ENCODE peak calls at places on chromosome 13, in four cellular contexts. One of them, this sample, is unnamed.

GRCh38 chr13:87999141-87999765 is 328.1 kb downstream of the SLITRK5 start:
- DNase-seq in lower lobe of right lung: no peak
- DNase-seq in stomach: no peak
- DNase-seq in pancreas: no peak
- DNase-seq in this sample: no peak

GRCh38 chr13:46679369-46680180 is 117.4 kb downstream of the ESD start:
- DNase-seq in stomach: no peak
- DNase-seq in lower lobe of right lung: no peak
- DNase-seq in pancreas: no peak
- DNase-seq in this sample: no peak

GRCh38 chr13:34672631-34673030 is 269.4 kb upstream of the NBEA start:
- DNase-seq in lower lobe of right lung: no peak
- DNase-seq in stomach: no peak
- DNase-seq in pancreas: no peak
- DNase-seq in this sample: no peak

GRCh38 chr13:106597190-106597589 is 29.3 kb upstream of the ARGLU1 start:
- DNase-seq in stomach: no peak
- DNase-seq in pancreas: no peak
- DNase-seq in lower lobe of right lung: no peak
- DNase-seq in this sample: no peak

GRCh38 chr13:31611214-31611613 is 128.1 kb upstream of the RXFP2 start:
- DNase-seq in lower lobe of right lung: no peak
- DNase-seq in pancreas: no peak
- DNase-seq in stomach: no peak
- DNase-seq in this sample: no peak

GRCh38 chr13:32107474-32107873 is 75.9 kb downstream of the FRY start:
- DNase-seq in pancreas: no peak
- DNase-seq in stomach: peak; percentile 34
- DNase-seq in lower lobe of right lung: no peak
- DNase-seq in this sample: no peak

GRCh38 chr13:79710376-79710775 is 229.4 kb downstream of the NDFIP2 start:
- DNase-seq in lower lobe of right lung: no peak
- DNase-seq in stomach: no peak
- DNase-seq in pancreas: no peak
- DNase-seq in this sample: no peak

GRCh38 chr13:57673197-57673596 is 41.7 kb downstream of the PCDH17 start:
- DNase-seq in pancreas: no peak
- DNase-seq in stomach: no peak
- DNase-seq in lower lobe of right lung: no peak
- DNase-seq in this sample: no peak

GRCh38 chr13:67736646-67737420 is 506.7 kb upstream of the PCDH9 start:
- DNase-seq in pancreas: no peak
- DNase-seq in lower lobe of right lung: no peak
- DNase-seq in stomach: no peak
- DNase-seq in this sample: no peak

GRCh38 chr13:36352350-36352749 is 6.2 kb upstream of the SPART start:
- DNase-seq in pancreas: no peak
- DNase-seq in lower lobe of right lung: no peak
- DNase-seq in stomach: no peak
- DNase-seq in this sample: no peak

GRCh38 chr13:74066937-74067336 is 67.3 kb downstream of the KLF12 start:
- DNase-seq in stomach: no peak
- DNase-seq in pancreas: no peak
- DNase-seq in lower lobe of right lung: no peak
- DNase-seq in this sample: no peak

GRCh38 chr13:34217343-34218094 is 399.6 kb downstream of the RFC3 start:
- DNase-seq in pancreas: no peak
- DNase-seq in stomach: no peak
- DNase-seq in lower lobe of right lung: no peak
- DNase-seq in this sample: no peak

GRCh38 chr13:89514534-89515312 is 1832.8 kb upstream of the MIR17HG start:
- DNase-seq in stomach: no peak
- DNase-seq in lower lobe of right lung: no peak
- DNase-seq in pancreas: no peak
- DNase-seq in this sample: no peak

GRCh38 chr13:111046590-111047141 is 68.4 kb upstream of the ARHGEF7 start:
- DNase-seq in pancreas: no peak
- DNase-seq in lower lobe of right lung: no peak
- DNase-seq in stomach: no peak
- DNase-seq in this sample: peak; percentile 60

GRCh38 chr13:102580552-102581169 is 16.1 kb upstream of the TPP2 start:
- DNase-seq in pancreas: no peak
- DNase-seq in stomach: no peak
- DNase-seq in lower lobe of right lung: no peak
- DNase-seq in this sample: no peak

GRCh38 chr13:99659234-99659633 is 158.0 kb downstream of the TM9SF2 start:
- DNase-seq in lower lobe of right lung: no peak
- DNase-seq in stomach: no peak
- DNase-seq in pancreas: no peak
- DNase-seq in this sample: no peak

GRCh38 chr13:43730642-43731041 is 56.1 kb downstream of the ENOX1 start:
- DNase-seq in stomach: no peak
- DNase-seq in pancreas: no peak
- DNase-seq in lower lobe of right lung: no peak
- DNase-seq in this sample: no peak

GRCh38 chr13:45473627-45474026 is 8.9 kb downstream of the COG3 start:
- DNase-seq in pancreas: no peak
- DNase-seq in stomach: no peak
- DNase-seq in lower lobe of right lung: no peak
- DNase-seq in this sample: no peak

GRCh38 chr13:110455941-110456340 is 105.6 kb downstream of the RAB20 start:
- DNase-seq in stomach: peak; percentile 84
- DNase-seq in pancreas: peak; percentile 73
- DNase-seq in lower lobe of right lung: peak; percentile 86
- DNase-seq in this sample: peak; percentile 86

GRCh38 chr13:73169971-73170370 is 111.2 kb downstream of the KLF5 start:
- DNase-seq in stomach: no peak
- DNase-seq in pancreas: no peak
- DNase-seq in lower lobe of right lung: no peak
- DNase-seq in this sample: no peak

GRCh38 chr13:110308377-110309158 is 1.5 kb downstream of the COL4A2 start:
- DNase-seq in pancreas: peak; percentile 19
- DNase-seq in lower lobe of right lung: no peak
- DNase-seq in stomach: no peak
- DNase-seq in this sample: no peak

GRCh38 chr13:23570931-23571330 is 719 bp downstream of the TNFRSF19 start:
- DNase-seq in pancreas: no peak
- DNase-seq in stomach: no peak
- DNase-seq in lower lobe of right lung: no peak
- DNase-seq in this sample: no peak

GRCh38 chr13:111202745-111203144 is 87.6 kb downstream of the ARHGEF7 start:
- DNase-seq in stomach: no peak
- DNase-seq in pancreas: no peak
- DNase-seq in lower lobe of right lung: no peak
- DNase-seq in this sample: no peak

GRCh38 chr13:60662595-60662994 is 265.6 kb downstream of the TDRD3 start:
- DNase-seq in lower lobe of right lung: no peak
- DNase-seq in pancreas: no peak
- DNase-seq in stomach: no peak
- DNase-seq in this sample: no peak

GRCh38 chr13:74070065-74070464 is 64.1 kb downstream of the KLF12 start:
- DNase-seq in pancreas: no peak
- DNase-seq in stomach: no peak
- DNase-seq in lower lobe of right lung: no peak
- DNase-seq in this sample: no peak

GRCh38 chr13:78603240-78603947 is at the start of gene POU4F1:
- DNase-seq in pancreas: no peak
- DNase-seq in lower lobe of right lung: peak; percentile 55
- DNase-seq in stomach: no peak
- DNase-seq in this sample: peak; percentile 81

GRCh38 chr13:32639502-32640105 is 53.4 kb downstream of the PDS5B start:
- DNase-seq in stomach: peak; percentile 54
- DNase-seq in pancreas: peak; percentile 21
- DNase-seq in lower lobe of right lung: no peak
- DNase-seq in this sample: no peak

GRCh38 chr13:33111414-33112110 is 95.3 kb downstream of the KL start:
- DNase-seq in stomach: no peak
- DNase-seq in pancreas: no peak
- DNase-seq in lower lobe of right lung: no peak
- DNase-seq in this sample: no peak

GRCh38 chr13:26253787-26254582 is at the start of gene CDK8:
- DNase-seq in pancreas: peak; percentile 85
- DNase-seq in lower lobe of right lung: peak; percentile 95
- DNase-seq in stomach: peak; percentile 88
- DNase-seq in this sample: peak; percentile 95

GRCh38 chr13:99002191-99002710 is 24.4 kb upstream of the DOCK9 start:
- DNase-seq in stomach: no peak
- DNase-seq in lower lobe of right lung: no peak
- DNase-seq in pancreas: no peak
- DNase-seq in this sample: no peak

GRCh38 chr13:108121406-108121805 is 93.9 kb downstream of the LIG4 start:
- DNase-seq in stomach: no peak
- DNase-seq in lower lobe of right lung: no peak
- DNase-seq in pancreas: no peak
- DNase-seq in this sample: no peak

GRCh38 chr13:45142440-45143345 is 22.4 kb downstream of the GTF2F2 start:
- DNase-seq in stomach: no peak
- DNase-seq in lower lobe of right lung: no peak
- DNase-seq in pancreas: no peak
- DNase-seq in this sample: no peak

GRCh38 chr13:33251131-33251629 is 34.4 kb downstream of the STARD13 start:
- DNase-seq in lower lobe of right lung: no peak
- DNase-seq in stomach: no peak
- DNase-seq in pancreas: no peak
- DNase-seq in this sample: no peak

GRCh38 chr13:98475521-98475920 is 101.4 kb downstream of the STK24 start:
- DNase-seq in stomach: no peak
- DNase-seq in lower lobe of right lung: peak; percentile 75
- DNase-seq in pancreas: no peak
- DNase-seq in this sample: peak; percentile 86

GRCh38 chr13:78680064-78680463 is 21.1 kb upstream of the OBI1 start:
- DNase-seq in pancreas: no peak
- DNase-seq in stomach: no peak
- DNase-seq in lower lobe of right lung: no peak
- DNase-seq in this sample: no peak

GRCh38 chr13:44049546-44049945 is 169.8 kb downstream of the LACC1 start:
- DNase-seq in pancreas: no peak
- DNase-seq in lower lobe of right lung: no peak
- DNase-seq in stomach: no peak
- DNase-seq in this sample: no peak

DNA sequence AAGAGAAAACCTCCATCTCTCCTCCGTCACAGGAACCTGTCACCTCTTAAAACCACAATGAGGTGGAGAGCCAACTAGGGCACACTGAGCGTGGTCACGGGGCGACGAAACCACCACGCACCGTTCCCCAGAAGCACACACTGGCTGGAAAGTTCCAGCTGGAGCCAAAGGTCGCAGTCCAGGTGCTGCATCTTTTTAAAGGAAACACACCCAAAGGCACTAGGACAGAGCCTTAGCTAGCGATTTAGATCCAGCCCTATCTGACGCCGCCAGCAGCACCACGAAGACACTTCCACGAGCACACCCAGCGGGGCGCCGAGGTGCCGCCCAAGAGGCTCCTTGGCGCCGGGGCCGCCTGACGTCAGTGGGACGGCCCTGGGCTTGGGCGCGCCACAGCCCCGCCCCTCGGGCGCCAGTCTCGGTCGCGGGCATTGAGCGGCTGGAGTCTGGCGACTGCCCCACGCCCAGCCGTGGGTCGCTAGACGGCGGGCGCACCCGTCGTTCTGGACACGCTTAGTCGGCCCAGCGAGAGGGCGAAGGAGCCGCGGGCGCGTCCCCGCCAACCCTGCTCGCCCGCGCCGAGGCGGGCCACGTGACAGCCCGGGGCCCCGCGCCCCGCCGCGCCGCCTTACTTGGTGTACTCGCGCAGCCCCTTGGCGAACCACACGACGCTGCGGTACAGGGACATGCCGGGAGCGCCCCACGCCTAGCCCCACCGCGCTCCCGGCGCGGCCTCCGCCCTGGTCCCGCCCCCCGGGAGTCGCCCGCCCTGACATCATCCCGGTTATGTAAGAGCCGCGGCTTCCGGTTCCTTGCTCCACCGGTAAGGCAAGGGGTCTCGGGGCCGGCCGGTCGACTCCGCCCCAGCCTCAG is at the start of gene DHRS12:
- DNase-seq in stomach: peak; percentile 93
- DNase-seq in pancreas: peak; percentile 94
- DNase-seq in lower lobe of right lung: peak; percentile 95
- DNase-seq in this sample: peak; percentile 98
- H3K4me1 ChIP-seq in stomach: peaks cover 35% of the 10 kb centered on the region
- H3K4me1 ChIP-seq in pancreas: peaks cover 45% of the 10 kb centered on the region
- H3K4me1 ChIP-seq in lower lobe of right lung: peaks cover 33% of the 10 kb centered on the region
- H3K4me1 ChIP-seq in this sample: peaks cover 17% of the 10 kb centered on the region

DNA sequence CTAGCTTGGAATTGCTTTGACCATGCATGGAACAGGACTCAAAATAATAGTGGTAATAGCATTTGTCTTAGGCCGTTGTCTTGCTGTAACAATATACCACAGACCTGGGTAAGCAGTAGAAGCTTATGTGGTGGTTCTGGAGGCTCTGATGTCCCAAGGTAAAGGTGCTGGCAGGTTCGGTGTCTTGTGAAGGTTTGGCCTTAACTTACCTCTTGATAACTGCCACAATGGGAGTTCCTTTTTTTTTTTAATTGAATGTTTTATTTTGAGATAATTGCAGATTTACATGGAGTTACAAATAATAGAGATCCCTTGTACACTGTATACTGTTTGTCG is 5.8 kb downstream of the RPL21 start:
- DNase-seq in pancreas: no peak
- DNase-seq in stomach: no peak
- DNase-seq in lower lobe of right lung: no peak
- DNase-seq in this sample: no peak
- H3K4me1 ChIP-seq in pancreas: peaks cover 24% of the 10 kb centered on the region
- H3K4me1 ChIP-seq in stomach: peaks cover 19% of the 10 kb centered on the region
- H3K4me1 ChIP-seq in lower lobe of right lung: peaks cover 51% of the 10 kb centered on the region
- H3K4me1 ChIP-seq in this sample: peaks cover 15% of the 10 kb centered on the region

GRCh38 chr13:40484101-40484800 is 182.2 kb downstream of the FOXO1 start:
- DNase-seq in lower lobe of right lung: no peak
- DNase-seq in stomach: no peak
- DNase-seq in pancreas: no peak
- DNase-seq in this sample: no peak
- H3K4me1 ChIP-seq in lower lobe of right lung: peaks cover 5% of the 10 kb centered on the region
- H3K4me1 ChIP-seq in stomach: peaks cover 7% of the 10 kb centered on the region
- H3K4me1 ChIP-seq in pancreas: peaks cover 14% of the 10 kb centered on the region
- H3K4me1 ChIP-seq in this sample: peaks cover 4% of the 10 kb centered on the region

GRCh38 chr13:50523307-50523706 is 320.2 kb downstream of the DLEU7 start:
- DNase-seq in pancreas: no peak
- DNase-seq in lower lobe of right lung: no peak
- DNase-seq in stomach: no peak
- DNase-seq in this sample: no peak
- H3K4me1 ChIP-seq in pancreas: peaks cover 18% of the 10 kb centered on the region
- H3K4me1 ChIP-seq in lower lobe of right lung: peaks cover 72% of the 10 kb centered on the region
- H3K4me1 ChIP-seq in stomach: peaks cover 11% of the 10 kb centered on the region
- H3K4me1 ChIP-seq in this sample: peaks cover 24% of the 10 kb centered on the region

DNA sequence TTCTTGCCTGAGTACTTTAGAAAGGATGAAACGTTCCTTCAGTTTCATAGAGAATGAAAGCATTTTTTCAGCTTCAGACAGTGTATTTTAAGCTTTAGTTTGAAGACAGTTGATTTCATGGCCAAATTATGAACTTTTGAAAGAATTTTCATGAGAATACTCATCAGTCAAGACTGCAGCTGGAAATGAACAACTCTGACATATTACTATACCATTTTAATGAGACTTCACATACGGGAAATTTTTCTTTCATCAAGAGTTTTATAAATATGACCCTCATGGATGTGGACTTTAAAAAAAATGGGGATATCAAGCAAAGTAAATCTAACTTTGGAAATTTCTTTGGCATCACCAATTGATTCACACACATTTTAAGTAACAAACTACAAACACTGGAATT is 6.4 kb downstream of the LATS2 start:
- DNase-seq in pancreas: no peak
- DNase-seq in stomach: no peak
- DNase-seq in lower lobe of right lung: no peak
- DNase-seq in this sample: no peak
- H3K4me1 ChIP-seq in pancreas: peaks cover 3% of the 10 kb centered on the region
- H3K4me1 ChIP-seq in stomach: peaks cover 12% of the 10 kb centered on the region
- H3K4me1 ChIP-seq in lower lobe of right lung: peaks cover 77% of the 10 kb centered on the region
- H3K4me1 ChIP-seq in this sample: peaks cover 20% of the 10 kb centered on the region